ENCODE peak calls at places on chromosomes 11 and 22, in nine cellular contexts. K is mammary epithelial cell, S is lung, Z is GM06990, O is colonic mucosa, J is cardiac muscle cell, F is tibial artery, U is mesendoderm, E is BE2C. T is an unnamed sample. For H3K36me3, the result is how much of the 10 kb centered on the place peaks cover.

GRCh38 chr11:8962827-8963226 is 1.4 kb downstream of the TMEM9B start:
- DNase-seq in K (no peak), S (no peak), Z (no peak), O (no peak), J (no peak), F (no peak), U (no peak), E (no peak), T (no peak)

GRCh38 chr11:122230387-122230760 is 114.4 kb upstream of the BLID start:
- DNase-seq in K (no peak), S (no peak), Z (no peak), O (no peak), J (no peak), F (no peak), U (no peak), E (no peak), T (no peak)

GRCh38 chr11:99683933-99684332 is 663.2 kb downstream of the CNTN5 start:
- DNase-seq in K (no peak), S (no peak), Z (no peak), O (no peak), J (no peak), F (no peak), U (no peak), E (no peak), T (no peak)

GRCh38 chr11:79291948-79292347 is 148.9 kb downstream of the TENM4 start:
- DNase-seq in K (no peak), S (no peak), Z (no peak), O (no peak), J (no peak), F (no peak), U (no peak), E (no peak), T (no peak)

GRCh38 chr22:41919357-41920224 is 4.7 kb upstream of the SHISA8 start:
- DNase-seq in K (no peak), S (peak), Z (peak), O (peak), J (peak), F (no peak), U (peak), E (peak), T (peak)

GRCh38 chr22:42203609-42204008 is 66.8 kb downstream of the TCF20 start:
- DNase-seq in K (no peak), S (no peak), Z (no peak), O (no peak), J (no peak), F (no peak), U (peak), E (no peak), T (peak)

GRCh38 chr11:70423523-70424505 is 25.5 kb downstream of the CTTN start:
- DNase-seq in K (peak), S (no peak), Z (peak), O (no peak), J (no peak), F (no peak), U (peak), E (no peak), T (peak)

GRCh38 chr22:50459016-50459415 is 15.8 kb downstream of the SBF1 start:
- DNase-seq in K (no peak), S (no peak), Z (no peak), O (no peak), J (no peak), F (no peak), U (no peak), E (no peak), T (no peak)

GRCh38 chr11:58900479-58901420 is 38.5 kb upstream of the GLYATL1 start:
- DNase-seq in K (peak), S (peak), Z (peak), O (peak), J (peak), F (peak), U (peak), E (peak), T (peak)

GRCh38 chr11:86865436-86865835 is 65.1 kb downstream of the PRSS23 start:
- DNase-seq in K (no peak), S (no peak), Z (no peak), O (no peak), J (no peak), F (no peak), U (no peak), E (no peak), T (no peak)

GRCh38 chr22:41739576-41739975 is 40.3 kb downstream of the MEI1 start:
- DNase-seq in K (no peak), S (no peak), Z (no peak), O (no peak), J (no peak), F (no peak), U (no peak), E (no peak), T (no peak)

GRCh38 chr22:48949375-48950149 is 878.1 kb downstream of the BRD1 start:
- DNase-seq in K (no peak), S (peak), Z (no peak), O (no peak), J (no peak), F (no peak), U (no peak), E (no peak), T (peak)

GRCh38 chr11:68870470-68870869 is 28.8 kb upstream of the CPT1A start:
- DNase-seq in K (no peak), S (no peak), Z (no peak), O (no peak), J (peak), F (no peak), U (peak), E (no peak), T (no peak)

GRCh38 chr22:37491559-37492427 is 5.6 kb upstream of the MFNG start:
- DNase-seq in K (no peak), S (no peak), Z (no peak), O (peak), J (no peak), F (no peak), U (no peak), E (no peak), T (no peak)

GRCh38 chr22:36853407-36854099 is 7.3 kb upstream of the NCF4 start:
- DNase-seq in K (no peak), S (peak), Z (peak), O (peak), J (peak), F (peak), U (peak), E (peak), T (peak)

GRCh38 chr11:116061322-116061721 is 557.1 kb upstream of the CADM1 start:
- DNase-seq in K (no peak), S (no peak), Z (no peak), O (no peak), J (no peak), F (no peak), U (no peak), E (peak), T (no peak)

GRCh38 chr11:35305670-35306382 is 113.5 kb downstream of the SLC1A2 start:
- DNase-seq in K (no peak), S (no peak), Z (no peak), O (peak), J (peak), F (no peak), U (peak), E (peak), T (peak)

GRCh38 chr11:59186130-59186594 is 14.2 kb downstream of the DTX4 start:
- DNase-seq in K (peak), S (peak), Z (no peak), O (peak), J (no peak), F (no peak), U (peak), E (no peak), T (peak)

GRCh38 chr22:45970709-45971388 is 6.1 kb downstream of the WNT7B start:
- DNase-seq in K (no peak), S (no peak), Z (no peak), O (no peak), J (no peak), F (no peak), U (peak), E (no peak), T (peak)

GRCh38 chr11:131899954-131900580 is 529.7 kb downstream of the NTM start:
- DNase-seq in K (no peak), S (no peak), Z (no peak), O (no peak), J (no peak), F (no peak), U (peak), E (no peak), T (no peak)

GRCh38 chr22:30312053-30312452 is 14.7 kb downstream of the TBC1D10A start:
- DNase-seq in K (peak), S (no peak), Z (no peak), O (no peak), J (no peak), F (peak), U (no peak), E (no peak), T (no peak)

GRCh38 chr22:30309981-30310672 is 16.6 kb downstream of the TBC1D10A start:
- DNase-seq in K (no peak), S (peak), Z (peak), O (peak), J (no peak), F (peak), U (no peak), E (no peak), T (no peak)

GRCh38 chr22:30313527-30314385 is 13.0 kb downstream of the TBC1D10A start:
- DNase-seq in K (peak), S (no peak), Z (no peak), O (no peak), J (no peak), F (no peak), U (no peak), E (peak), T (no peak)

GRCh38 chr22:30308518-30309230 is 18.1 kb downstream of the TBC1D10A start:
- DNase-seq in K (peak), S (no peak), Z (peak), O (no peak), J (no peak), F (no peak), U (no peak), E (no peak), T (no peak)

GRCh38 chr22:30310881-30311771 is 15.6 kb downstream of the TBC1D10A start:
- DNase-seq in K (peak), S (peak), Z (no peak), O (peak), J (peak), F (peak), U (no peak), E (no peak), T (peak)
- H3K4me3 ChIP-seq in K (no peak), S (no peak), Z (no peak), O (no peak), J (no peak), F (peak), U (no peak), E (no peak), T (no peak)

DNA sequence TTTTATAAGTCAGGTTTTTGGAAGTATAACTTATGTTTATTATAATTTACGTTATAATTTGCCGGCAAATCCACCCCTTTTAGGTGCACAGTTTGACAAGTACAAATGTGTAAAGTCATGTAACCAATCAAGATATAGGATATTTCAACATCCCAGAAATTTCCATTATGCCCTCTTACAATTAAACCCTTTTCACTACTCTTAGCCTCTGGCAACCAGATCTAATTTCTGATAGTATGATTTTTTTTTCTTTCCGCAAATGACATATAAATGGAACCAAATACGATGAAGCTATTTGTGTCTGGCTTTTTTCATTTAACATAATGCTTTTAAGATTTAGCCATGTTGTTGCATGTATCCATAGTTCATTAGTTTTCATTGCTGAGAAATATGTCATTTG is 69.5 kb upstream of the HTATIP2 start:
- DNase-seq in K (no peak), S (no peak), Z (no peak), O (no peak), J (no peak), F (no peak), U (no peak), E (no peak), T (no peak)
- H3K36me3 ChIP-seq in K (under half), S (under half), Z (under half), O (under half), J (under half), F (under half), U (under half), E (under half), T (under half)

GRCh38 chr11:26043665-26044064 is 288.3 kb upstream of the ANO3 start:
- DNase-seq in K (no peak), S (no peak), Z (peak), O (no peak), J (no peak), F (no peak), U (no peak), E (no peak), T (no peak)
- H3K4me3 ChIP-seq in K (no peak), S (no peak), Z (no peak), O (no peak), J (no peak), F (no peak), U (no peak), E (no peak), T (no peak)

DNA sequence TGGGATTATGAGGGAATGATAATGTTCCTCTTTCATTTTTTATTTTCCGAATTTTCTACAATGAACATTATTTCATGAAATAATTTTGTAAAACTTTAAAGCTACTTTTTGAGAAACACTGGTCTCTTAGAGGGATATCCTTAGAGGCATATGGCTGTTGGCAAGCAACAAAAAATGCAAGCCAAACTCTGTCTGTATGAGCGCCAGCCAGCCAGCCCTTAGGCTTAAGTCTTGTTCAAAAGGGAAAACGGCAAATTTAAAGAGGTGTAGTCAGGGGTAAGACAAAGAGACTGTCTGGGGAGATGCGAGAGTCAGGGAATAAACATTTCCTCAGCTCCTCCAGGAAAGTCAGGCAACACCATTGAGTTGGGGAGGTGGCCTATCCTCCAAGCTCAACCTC is 22.5 kb downstream of the ASCC2 start:
- DNase-seq in K (no peak), S (no peak), Z (no peak), O (no peak), J (no peak), F (no peak), U (no peak), E (no peak), T (no peak)
- H3K36me3 ChIP-seq in K (under half), S (under half), Z (under half), O (under half), J (under half), F (half or more), U (under half), E (half or more), T (under half)

GRCh38 chr11:119460582-119460981 is 37.6 kb upstream of the THY1 start:
- DNase-seq in K (no peak), S (no peak), Z (no peak), O (no peak), J (no peak), F (no peak), U (no peak), E (no peak), T (no peak)
- H3K4me3 ChIP-seq in K (no peak), S (no peak), Z (no peak), O (no peak), J (no peak), F (no peak), U (no peak), E (no peak), T (no peak)

GRCh38 chr11:74312321-74312720 is 881 bp upstream of the P4HA3 start:
- DNase-seq in K (peak), S (no peak), Z (no peak), O (no peak), J (no peak), F (no peak), U (no peak), E (no peak), T (no peak)

GRCh38 chr11:74319139-74319538 is 7.7 kb upstream of the P4HA3 start:
- DNase-seq in K (peak), S (no peak), Z (no peak), O (no peak), J (no peak), F (no peak), U (no peak), E (no peak), T (no peak)

GRCh38 chr11:74318241-74318932 is 6.9 kb upstream of the P4HA3 start:
- DNase-seq in K (no peak), S (no peak), Z (no peak), O (no peak), J (no peak), F (no peak), U (no peak), E (no peak), T (no peak)

GRCh38 chr11:74320538-74320937 is 9.1 kb upstream of the P4HA3 start:
- DNase-seq in K (peak), S (no peak), Z (no peak), O (no peak), J (no peak), F (no peak), U (no peak), E (no peak), T (no peak)

DNA sequence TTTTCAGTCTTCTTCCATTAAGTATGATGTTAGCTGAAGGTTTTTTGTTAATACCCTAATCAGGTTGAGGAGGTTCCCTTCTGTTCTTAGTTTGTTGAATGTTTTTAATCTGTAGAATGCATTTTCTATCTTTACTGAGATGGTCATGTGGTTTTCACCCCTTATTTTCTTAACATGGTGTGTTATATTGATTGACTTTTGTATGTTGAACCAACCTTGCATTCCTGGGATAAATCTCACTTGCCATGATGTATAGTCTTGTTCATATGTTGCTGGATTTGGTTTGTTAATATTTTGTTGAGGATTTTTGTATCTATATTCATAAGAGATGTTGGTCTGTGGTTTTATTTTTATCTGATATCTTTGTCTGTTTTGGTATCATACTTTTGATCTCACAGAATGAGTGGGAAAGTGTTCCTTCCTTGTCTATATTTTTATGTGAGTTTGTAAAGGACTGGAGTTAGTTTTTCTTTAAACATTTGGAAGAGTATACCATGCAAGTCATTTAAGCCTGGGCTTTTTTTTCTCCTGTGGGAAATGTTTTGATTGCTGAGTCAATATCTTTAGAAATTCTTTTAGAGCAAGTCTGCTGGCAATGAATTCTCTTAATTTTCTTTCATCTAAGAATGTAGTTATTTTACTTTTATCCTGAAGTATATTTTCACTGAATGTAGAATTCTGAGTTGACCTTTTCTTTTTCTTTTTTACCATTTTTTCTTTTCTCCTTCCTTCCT is 5.5 kb upstream of the P4HA3 start:
- DNase-seq in K (peak), S (no peak), Z (no peak), O (no peak), J (no peak), F (no peak), U (no peak), E (no peak), T (no peak)
- H3K36me3 ChIP-seq in K (under half), S (under half), Z (under half), O (under half), J (under half), F (under half), U (under half), E (under half), T (under half)

DNA sequence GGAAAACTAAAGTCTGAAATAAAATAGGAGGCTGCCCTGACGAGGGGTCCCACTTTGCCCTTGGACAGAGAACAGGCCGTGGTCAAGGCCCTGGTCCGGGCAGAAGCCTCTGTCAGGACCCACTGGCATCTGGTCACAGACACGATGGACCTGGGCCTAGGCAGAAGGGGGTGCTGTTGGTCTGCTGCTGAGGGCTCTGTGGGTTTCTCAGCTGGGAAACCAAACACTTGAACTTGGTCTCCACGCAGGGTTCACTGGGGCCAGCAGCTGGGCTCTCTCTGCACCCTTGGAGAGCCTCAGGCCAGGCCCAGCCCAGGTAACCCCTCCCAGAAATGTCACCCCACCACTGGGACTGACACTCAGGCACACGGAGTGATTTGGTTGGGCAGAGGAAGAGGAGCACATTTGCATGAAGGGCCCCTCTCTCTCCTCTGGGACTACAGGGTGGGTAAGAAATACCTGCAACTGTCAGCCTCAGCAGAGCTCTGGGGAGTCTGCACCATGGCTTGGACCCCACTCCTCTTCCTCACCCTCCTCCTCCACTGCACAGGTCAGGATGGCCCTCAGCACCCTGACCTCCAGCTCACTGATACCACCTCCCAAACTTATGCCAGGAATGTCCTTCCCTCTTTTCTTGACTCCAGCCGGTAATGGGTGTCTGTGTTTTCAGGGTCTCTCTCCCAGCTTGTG is 48.1 kb upstream of the TOP3B start:
- DNase-seq in K (no peak), S (no peak), Z (peak), O (no peak), J (peak), F (no peak), U (peak), E (peak), T (peak)
- H3K4me3 ChIP-seq in K (no peak), S (no peak), Z (peak), O (no peak), J (no peak), F (no peak), U (no peak), E (no peak), T (no peak)

DNA sequence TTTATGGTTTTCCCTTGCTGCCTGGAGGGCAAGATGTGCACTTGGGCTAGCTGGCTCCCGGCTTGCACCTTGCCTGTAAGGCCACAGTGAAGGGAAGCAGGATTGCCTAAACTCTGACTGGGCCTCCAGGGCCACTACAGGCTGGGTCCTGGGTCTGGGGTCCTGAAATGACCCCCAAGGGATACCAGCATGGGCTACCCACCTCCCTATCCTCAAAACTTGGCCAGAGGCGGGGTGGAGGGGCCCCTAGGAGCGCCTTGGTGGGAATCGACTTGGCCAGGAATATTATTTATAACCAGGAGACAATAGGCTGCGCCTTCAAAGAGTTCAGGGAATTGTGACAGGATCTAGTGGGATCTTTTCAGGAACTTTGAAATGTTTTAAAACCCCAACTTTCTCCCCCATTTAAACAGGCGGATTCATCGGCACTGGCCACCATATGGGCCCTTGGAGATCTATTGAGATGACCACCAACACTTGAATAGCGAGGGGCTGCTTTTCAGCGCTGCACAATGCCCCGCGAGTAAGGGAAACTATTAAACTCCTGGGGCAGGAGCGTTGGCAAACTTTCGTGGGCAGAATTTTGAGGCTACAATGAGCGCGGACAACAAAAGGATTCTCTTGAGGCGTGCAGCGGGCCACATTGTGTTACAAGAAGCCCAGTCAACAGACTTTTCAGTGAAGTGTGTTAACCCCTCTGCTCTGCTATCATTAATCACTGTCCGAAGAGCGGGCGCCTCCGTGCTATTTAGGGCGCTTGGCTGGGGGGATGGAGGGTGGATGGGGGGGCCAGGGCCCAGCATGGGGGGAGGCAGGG is 15.2 kb downstream of the PAX6 start:
- DNase-seq in K (no peak), S (no peak), Z (no peak), O (no peak), J (no peak), F (no peak), U (no peak), E (no peak), T (no peak)
- H3K36me3 ChIP-seq in K (under half), S (under half), Z (under half), O (under half), J (under half), F (under half), U (under half), E (under half), T (under half)

T was measured in H7.